ENCODE peak calls at places on chromosomes 7 and 10, in four cellular contexts. One of them, this sample, is unnamed.

GRCh38 chr10:62422068-62422590 is 48.0 kb downstream of the ZNF365 start:
- DNase-seq in breast epithelium: no peak
- DNase-seq in choroid plexus epithelial cell: peak; percentile 28
- DNase-seq in heart left ventricle: no peak
- DNase-seq in this sample: peak; percentile 53

GRCh38 chr7:81467964-81468363 is 301.9 kb downstream of the HGF start:
- DNase-seq in breast epithelium: no peak
- DNase-seq in choroid plexus epithelial cell: no peak
- DNase-seq in heart left ventricle: no peak
- DNase-seq in this sample: no peak

GRCh38 chr7:150927954-150928340 is 50.2 kb downstream of the KCNH2 start:
- DNase-seq in breast epithelium: no peak
- DNase-seq in choroid plexus epithelial cell: peak; percentile 28
- DNase-seq in heart left ventricle: no peak
- DNase-seq in this sample: peak; percentile 22

GRCh38 chr7:27952393-27953290 is 212.7 kb downstream of the TAX1BP1 start:
- DNase-seq in breast epithelium: no peak
- DNase-seq in choroid plexus epithelial cell: peak; percentile 28
- DNase-seq in heart left ventricle: no peak
- DNase-seq in this sample: peak; percentile 21

GRCh38 chr7:120714945-120715344 is 143.0 kb downstream of the TSPAN12 start:
- DNase-seq in breast epithelium: no peak
- DNase-seq in choroid plexus epithelial cell: no peak
- DNase-seq in heart left ventricle: no peak
- DNase-seq in this sample: peak; percentile 24

GRCh38 chr7:73451780-73452398 is 18.3 kb downstream of the FZD9 start:
- DNase-seq in breast epithelium: no peak
- DNase-seq in choroid plexus epithelial cell: peak; percentile 85
- DNase-seq in heart left ventricle: no peak
- DNase-seq in this sample: peak; percentile 82

GRCh38 chr7:134619627-134620331 is 26.9 kb upstream of the BPGM start:
- DNase-seq in breast epithelium: no peak
- DNase-seq in choroid plexus epithelial cell: peak; percentile 92
- DNase-seq in heart left ventricle: no peak
- DNase-seq in this sample: peak; percentile 94

GRCh38 chr10:124285587-124286527 is 132.9 kb downstream of the OAT start:
- DNase-seq in breast epithelium: peak; percentile 31
- DNase-seq in choroid plexus epithelial cell: peak; percentile 50
- DNase-seq in heart left ventricle: no peak
- DNase-seq in this sample: no peak

GRCh38 chr10:36666451-36666850 is 458.9 kb upstream of the ANKRD30A start:
- DNase-seq in breast epithelium: no peak
- DNase-seq in choroid plexus epithelial cell: peak; percentile 77
- DNase-seq in heart left ventricle: no peak
- DNase-seq in this sample: no peak

GRCh38 chr10:119005377-119006043 is 24.0 kb upstream of the NANOS1 start:
- DNase-seq in breast epithelium: no peak
- DNase-seq in choroid plexus epithelial cell: peak; percentile 46
- DNase-seq in heart left ventricle: no peak
- DNase-seq in this sample: no peak

GRCh38 chr10:102660891-102661613 is 16.8 kb downstream of the TRIM8 start:
- DNase-seq in breast epithelium: no peak
- DNase-seq in choroid plexus epithelial cell: peak; percentile 65
- DNase-seq in heart left ventricle: peak; percentile 80
- DNase-seq in this sample: peak; percentile 71

GRCh38 chr10:90175161-90175681 is 473.8 kb downstream of the KIF20B start:
- DNase-seq in breast epithelium: no peak
- DNase-seq in choroid plexus epithelial cell: no peak
- DNase-seq in heart left ventricle: peak; percentile 28
- DNase-seq in this sample: no peak

GRCh38 chr7:64879800-64880199 is 23.3 kb upstream of the ZNF273 start:
- DNase-seq in breast epithelium: no peak
- DNase-seq in choroid plexus epithelial cell: no peak
- DNase-seq in heart left ventricle: no peak
- DNase-seq in this sample: no peak

GRCh38 chr10:80444646-80445319 is 9.3 kb upstream of the TSPAN14 start:
- DNase-seq in breast epithelium: no peak
- DNase-seq in choroid plexus epithelial cell: peak; percentile 82
- DNase-seq in heart left ventricle: peak; percentile 62
- DNase-seq in this sample: peak; percentile 85

GRCh38 chr7:36210542-36210941 is 57.5 kb downstream of the EEPD1 start:
- DNase-seq in breast epithelium: no peak
- DNase-seq in choroid plexus epithelial cell: peak; percentile 56
- DNase-seq in heart left ventricle: no peak
- DNase-seq in this sample: no peak

GRCh38 chr7:151818674-151819519 is 58.0 kb downstream of the PRKAG2 start:
- DNase-seq in breast epithelium: peak; percentile 75
- DNase-seq in choroid plexus epithelial cell: no peak
- DNase-seq in heart left ventricle: peak; percentile 22
- DNase-seq in this sample: no peak

GRCh38 chr7:86282014-86282682 is 361.6 kb upstream of the GRM3 start:
- DNase-seq in breast epithelium: no peak
- DNase-seq in choroid plexus epithelial cell: no peak
- DNase-seq in heart left ventricle: peak; percentile 16
- DNase-seq in this sample: no peak

GRCh38 chr10:99760321-99760720 is 22.1 kb upstream of the ABCC2 start:
- DNase-seq in breast epithelium: no peak
- DNase-seq in choroid plexus epithelial cell: no peak
- DNase-seq in heart left ventricle: no peak
- DNase-seq in this sample: no peak

GRCh38 chr7:98418271-98418635 is 17.4 kb upstream of the BAIAP2L1 start:
- DNase-seq in breast epithelium: no peak
- DNase-seq in choroid plexus epithelial cell: peak; percentile 7
- DNase-seq in heart left ventricle: no peak
- DNase-seq in this sample: no peak

GRCh38 chr10:129507216-129507615 is 40.2 kb downstream of the MGMT start:
- DNase-seq in breast epithelium: no peak
- DNase-seq in choroid plexus epithelial cell: no peak
- DNase-seq in heart left ventricle: no peak
- DNase-seq in this sample: no peak

GRCh38 chr10:88316292-88316861 is 266.7 kb downstream of the RNLS start:
- DNase-seq in breast epithelium: no peak
- DNase-seq in choroid plexus epithelial cell: no peak
- DNase-seq in heart left ventricle: no peak
- DNase-seq in this sample: no peak

DNA sequence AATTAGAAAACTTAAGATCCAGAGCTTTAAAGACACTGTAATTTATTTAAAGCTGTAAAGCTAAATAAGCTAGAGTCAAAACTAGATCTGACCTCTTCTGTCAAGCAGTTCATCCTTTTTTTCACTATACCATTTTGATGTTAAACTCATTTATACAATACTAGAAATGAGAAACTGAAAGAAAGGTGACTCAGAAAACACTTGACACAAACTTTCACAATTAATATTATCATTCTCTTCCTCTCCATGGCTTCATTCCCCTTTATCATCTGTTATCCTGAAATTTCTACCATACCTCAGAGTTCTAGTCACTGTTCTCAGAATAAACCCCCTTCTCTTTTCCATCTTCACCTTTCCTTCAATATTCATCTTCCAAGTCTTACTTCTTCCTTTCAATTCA is 1.3 kb downstream of the FIGNL1 start:
- DNase-seq in breast epithelium: no peak
- DNase-seq in choroid plexus epithelial cell: no peak
- DNase-seq in heart left ventricle: no peak
- DNase-seq in this sample: no peak
- H3K4me3 ChIP-seq in breast epithelium: peak overlapping the region; percentile 94
- H3K4me3 ChIP-seq in choroid plexus epithelial cell: no peak overlapping the region
- H3K4me3 ChIP-seq in heart left ventricle: no peak overlapping the region
- H3K4me3 ChIP-seq in this sample: no peak overlapping the region

DNA sequence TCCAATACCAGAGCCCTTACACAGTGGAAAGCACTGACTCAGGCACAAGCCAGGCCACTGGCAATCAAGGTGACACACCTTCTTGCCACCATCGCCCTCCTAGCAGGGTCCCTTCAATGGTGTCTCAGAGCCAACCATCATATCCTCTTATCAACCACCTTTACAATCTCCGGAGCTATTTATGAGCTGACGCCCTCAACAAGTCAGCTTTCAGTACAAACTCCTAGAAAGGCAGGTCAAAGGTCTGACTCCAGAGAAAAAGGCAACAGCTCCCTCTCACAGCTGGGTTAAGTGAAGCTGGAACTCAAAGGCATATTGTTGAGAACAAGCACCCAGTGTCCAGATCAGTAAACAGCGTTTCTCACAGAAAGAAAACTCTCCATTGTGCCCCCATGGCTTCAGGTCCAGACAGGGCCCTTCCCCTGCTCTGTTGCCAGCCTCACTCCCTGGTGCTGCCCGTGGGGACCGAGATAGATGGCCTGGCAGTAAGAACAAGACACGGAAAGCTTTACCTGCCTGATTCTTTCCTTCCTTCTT is 2.4 kb downstream of the ZNF3 start:
- DNase-seq in breast epithelium: no peak
- DNase-seq in choroid plexus epithelial cell: no peak
- DNase-seq in heart left ventricle: no peak
- DNase-seq in this sample: no peak
- TF ChIP-seq CTCF in breast epithelium: no peak
- TF ChIP-seq CTCF in choroid plexus epithelial cell: no peak
- TF ChIP-seq CTCF in heart left ventricle: no peak
- TF ChIP-seq CTCF in this sample: no peak

GRCh38 chr10:93468532-93469213 is 13.5 kb downstream of the MYOF start:
- DNase-seq in breast epithelium: no peak
- DNase-seq in choroid plexus epithelial cell: peak; percentile 95
- DNase-seq in heart left ventricle: no peak
- DNase-seq in this sample: peak; percentile 91
- H3K4me3 ChIP-seq in breast epithelium: peak overlapping the region; percentile 16
- H3K4me3 ChIP-seq in choroid plexus epithelial cell: no peak overlapping the region
- H3K4me3 ChIP-seq in heart left ventricle: no peak overlapping the region
- H3K4me3 ChIP-seq in this sample: no peak overlapping the region

GRCh38 chr7:34357946-34358345 is 300.1 kb upstream of the NPSR1 start:
- DNase-seq in breast epithelium: no peak
- DNase-seq in choroid plexus epithelial cell: no peak
- DNase-seq in heart left ventricle: no peak
- DNase-seq in this sample: no peak
- TF ChIP-seq CTCF in breast epithelium: no peak
- TF ChIP-seq CTCF in choroid plexus epithelial cell: no peak
- TF ChIP-seq CTCF in heart left ventricle: no peak
- TF ChIP-seq CTCF in this sample: no peak

GRCh38 chr10:34256216-34256615 is 558.9 kb downstream of the PARD3 start:
- DNase-seq in breast epithelium: no peak
- DNase-seq in choroid plexus epithelial cell: no peak
- DNase-seq in heart left ventricle: no peak
- DNase-seq in this sample: no peak

GRCh38 chr10:34251177-34251576 is 563.9 kb downstream of the PARD3 start:
- DNase-seq in breast epithelium: no peak
- DNase-seq in choroid plexus epithelial cell: no peak
- DNase-seq in heart left ventricle: no peak
- DNase-seq in this sample: no peak

GRCh38 chr10:34252111-34252510 is 563.0 kb downstream of the PARD3 start:
- DNase-seq in breast epithelium: no peak
- DNase-seq in choroid plexus epithelial cell: no peak
- DNase-seq in heart left ventricle: peak; percentile 69
- DNase-seq in this sample: peak; percentile 32

GRCh38 chr10:34255075-34255474 is 560.0 kb downstream of the PARD3 start:
- DNase-seq in breast epithelium: no peak
- DNase-seq in choroid plexus epithelial cell: no peak
- DNase-seq in heart left ventricle: no peak
- DNase-seq in this sample: no peak

DNA sequence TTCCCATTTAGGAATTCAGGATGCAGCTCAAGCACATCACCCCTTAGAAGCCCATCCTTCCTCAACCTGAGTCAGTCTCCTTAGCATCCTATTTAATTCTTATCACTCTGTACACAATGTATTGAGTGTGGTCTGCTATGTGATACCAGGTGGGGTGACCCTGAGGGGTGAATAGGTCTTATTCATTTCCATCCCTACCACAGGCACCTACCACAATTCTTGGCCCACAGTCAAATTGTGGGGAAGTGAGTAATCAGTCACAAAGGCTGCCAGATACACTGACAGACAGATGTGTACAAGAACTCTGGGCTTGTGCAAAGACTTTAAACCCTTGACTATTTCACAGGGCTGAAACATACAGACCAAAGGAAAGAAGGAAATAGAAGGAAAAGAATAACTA is 560.5 kb downstream of the PARD3 start:
- DNase-seq in breast epithelium: no peak
- DNase-seq in choroid plexus epithelial cell: peak; percentile 74
- DNase-seq in heart left ventricle: no peak
- DNase-seq in this sample: peak; percentile 66
- H3K4me3 ChIP-seq in breast epithelium: no peak overlapping the region
- H3K4me3 ChIP-seq in choroid plexus epithelial cell: no peak overlapping the region
- H3K4me3 ChIP-seq in heart left ventricle: no peak overlapping the region
- H3K4me3 ChIP-seq in this sample: no peak overlapping the region

DNA sequence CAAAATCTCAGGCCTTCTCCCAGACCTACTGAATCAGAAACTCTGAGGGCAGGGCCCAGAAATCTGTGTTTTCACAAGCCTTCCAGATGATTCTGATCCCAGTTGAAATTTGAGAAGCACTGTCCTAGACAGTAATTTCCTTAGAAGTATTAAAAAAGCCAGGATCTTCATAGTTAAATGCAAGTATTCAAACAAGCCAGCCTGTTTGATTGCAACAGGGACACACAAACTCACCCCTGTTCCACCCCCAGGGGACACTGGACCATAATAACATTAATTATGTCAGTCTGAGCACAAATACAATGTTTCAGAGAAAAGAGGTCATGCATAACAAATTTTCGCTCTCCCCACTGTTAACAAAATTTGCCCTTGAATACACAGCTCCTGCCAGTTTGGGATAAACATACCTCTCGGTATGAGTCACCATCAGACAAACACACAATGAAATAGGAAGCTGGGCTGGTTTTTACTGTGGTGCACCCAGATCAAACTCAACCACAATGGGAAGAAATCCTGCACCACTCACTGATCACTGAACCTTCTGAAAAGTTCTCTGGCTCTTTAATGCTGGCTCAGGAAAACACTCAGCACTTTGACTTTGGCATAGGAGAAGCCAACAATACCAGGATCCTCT is 34.3 kb downstream of the ABLIM1 start:
- DNase-seq in breast epithelium: no peak
- DNase-seq in choroid plexus epithelial cell: peak; percentile 77
- DNase-seq in heart left ventricle: no peak
- DNase-seq in this sample: peak; percentile 78
- TF ChIP-seq CTCF in breast epithelium: no peak
- TF ChIP-seq CTCF in choroid plexus epithelial cell: no peak
- TF ChIP-seq CTCF in heart left ventricle: no peak
- TF ChIP-seq CTCF in this sample: no peak

DNA sequence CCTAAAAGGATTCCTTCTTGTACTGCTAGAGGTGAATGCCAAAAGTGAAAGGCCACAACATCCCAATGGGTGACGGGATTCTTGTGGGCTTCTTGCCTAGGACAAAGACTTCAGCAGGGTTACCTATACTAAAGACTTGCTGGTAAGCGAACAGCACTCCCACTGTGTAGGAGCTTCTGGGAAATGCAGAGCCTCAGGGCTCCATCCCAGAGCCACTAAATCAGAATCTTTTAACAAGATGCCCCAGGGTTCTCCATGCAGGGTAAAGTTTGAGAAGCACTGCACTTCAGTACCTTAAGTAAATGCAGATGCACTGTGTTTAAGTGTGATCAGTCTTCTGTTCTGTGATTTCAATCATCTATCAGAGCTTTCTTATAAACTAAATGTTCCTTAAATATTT is 266.9 kb upstream of the KLF14 start:
- DNase-seq in breast epithelium: no peak
- DNase-seq in choroid plexus epithelial cell: no peak
- DNase-seq in heart left ventricle: no peak
- DNase-seq in this sample: no peak
- H3K4me3 ChIP-seq in breast epithelium: no peak overlapping the region
- H3K4me3 ChIP-seq in choroid plexus epithelial cell: no peak overlapping the region
- H3K4me3 ChIP-seq in heart left ventricle: no peak overlapping the region
- H3K4me3 ChIP-seq in this sample: no peak overlapping the region

This sample was measured in fibroblast of pulmonary artery.